ENCODE peak calls at places on chromosomes 6 and 20, in ten cellular contexts. One of them, this sample, is unnamed.

GRCh38 chr20:25246182-25246943 is 1.5 kb upstream of the PYGB start:
- DNase-seq in prostate gland: no peak
- DNase-seq in H9: peak
- DNase-seq in T-helper 1 cell: no peak
- DNase-seq in cardiac fibroblast: peak
- DNase-seq in fibroblast of pulmonary artery: no peak
- DNase-seq in fibroblast of the aortic adventitia: no peak
- DNase-seq in CD4-positive, alpha-beta T cell: no peak
- DNase-seq in activated CD4-positive, alpha-beta memory T cell treated with anti-CD3 and anti-CD28 coated beads, Interleukin-2, amount 10 ng/mL, durations not matched to agents 7 days and 5 days: no peak
- DNase-seq in A549: no peak
- DNase-seq in this sample: no peak

GRCh38 chr6:14053776-14054175 is 63.8 kb upstream of the CD83 start:
- DNase-seq in prostate gland: no peak
- DNase-seq in H9: no peak
- DNase-seq in T-helper 1 cell: no peak
- DNase-seq in cardiac fibroblast: peak
- DNase-seq in fibroblast of pulmonary artery: no peak
- DNase-seq in fibroblast of the aortic adventitia: no peak
- DNase-seq in CD4-positive, alpha-beta T cell: no peak
- DNase-seq in activated CD4-positive, alpha-beta memory T cell treated with anti-CD3 and anti-CD28 coated beads, Interleukin-2, amount 10 ng/mL, durations not matched to agents 7 days and 5 days: no peak
- DNase-seq in A549: no peak
- DNase-seq in this sample: no peak

GRCh38 chr20:51910202-51911050 is 108.1 kb upstream of the SALL4 start:
- DNase-seq in prostate gland: peak
- DNase-seq in H9: no peak
- DNase-seq in T-helper 1 cell: no peak
- DNase-seq in cardiac fibroblast: peak
- DNase-seq in fibroblast of pulmonary artery: no peak
- DNase-seq in fibroblast of the aortic adventitia: no peak
- DNase-seq in CD4-positive, alpha-beta T cell: no peak
- DNase-seq in activated CD4-positive, alpha-beta memory T cell treated with anti-CD3 and anti-CD28 coated beads, Interleukin-2, amount 10 ng/mL, durations not matched to agents 7 days and 5 days: no peak
- DNase-seq in A549: peak
- DNase-seq in this sample: no peak

GRCh38 chr6:162973141-162973872 is 245.5 kb downstream of the PACRG start:
- DNase-seq in prostate gland: no peak
- DNase-seq in H9: no peak
- DNase-seq in T-helper 1 cell: no peak
- DNase-seq in cardiac fibroblast: no peak
- DNase-seq in fibroblast of pulmonary artery: no peak
- DNase-seq in fibroblast of the aortic adventitia: no peak
- DNase-seq in CD4-positive, alpha-beta T cell: no peak
- DNase-seq in activated CD4-positive, alpha-beta memory T cell treated with anti-CD3 and anti-CD28 coated beads, Interleukin-2, amount 10 ng/mL, durations not matched to agents 7 days and 5 days: no peak
- DNase-seq in A549: no peak
- DNase-seq in this sample: peak

GRCh38 chr20:44069203-44069931 is 117.6 kb downstream of the JPH2 start:
- DNase-seq in prostate gland: no peak
- DNase-seq in H9: no peak
- DNase-seq in T-helper 1 cell: no peak
- DNase-seq in cardiac fibroblast: no peak
- DNase-seq in fibroblast of pulmonary artery: no peak
- DNase-seq in fibroblast of the aortic adventitia: no peak
- DNase-seq in CD4-positive, alpha-beta T cell: peak
- DNase-seq in activated CD4-positive, alpha-beta memory T cell treated with anti-CD3 and anti-CD28 coated beads, Interleukin-2, amount 10 ng/mL, durations not matched to agents 7 days and 5 days: peak
- DNase-seq in A549: no peak
- DNase-seq in this sample: no peak

GRCh38 chr20:58851221-58851968 is 693 bp upstream of the GNAS-AS1 start:
- DNase-seq in prostate gland: no peak
- DNase-seq in H9: peak
- DNase-seq in T-helper 1 cell: no peak
- DNase-seq in cardiac fibroblast: peak
- DNase-seq in fibroblast of pulmonary artery: no peak
- DNase-seq in fibroblast of the aortic adventitia: no peak
- DNase-seq in CD4-positive, alpha-beta T cell: no peak
- DNase-seq in activated CD4-positive, alpha-beta memory T cell treated with anti-CD3 and anti-CD28 coated beads, Interleukin-2, amount 10 ng/mL, durations not matched to agents 7 days and 5 days: no peak
- DNase-seq in A549: no peak
- DNase-seq in this sample: peak

GRCh38 chr6:2554651-2555050 is 196.1 kb downstream of the MYLK4 start:
- DNase-seq in prostate gland: no peak
- DNase-seq in H9: no peak
- DNase-seq in T-helper 1 cell: no peak
- DNase-seq in cardiac fibroblast: no peak
- DNase-seq in fibroblast of pulmonary artery: no peak
- DNase-seq in fibroblast of the aortic adventitia: no peak
- DNase-seq in CD4-positive, alpha-beta T cell: no peak
- DNase-seq in activated CD4-positive, alpha-beta memory T cell treated with anti-CD3 and anti-CD28 coated beads, Interleukin-2, amount 10 ng/mL, durations not matched to agents 7 days and 5 days: no peak
- DNase-seq in A549: no peak
- DNase-seq in this sample: no peak

GRCh38 chr20:910840-911770 is 5.0 kb downstream of the ANGPT4 start:
- DNase-seq in prostate gland: no peak
- DNase-seq in H9: no peak
- DNase-seq in T-helper 1 cell: no peak
- DNase-seq in cardiac fibroblast: peak
- DNase-seq in fibroblast of pulmonary artery: no peak
- DNase-seq in fibroblast of the aortic adventitia: peak
- DNase-seq in CD4-positive, alpha-beta T cell: no peak
- DNase-seq in activated CD4-positive, alpha-beta memory T cell treated with anti-CD3 and anti-CD28 coated beads, Interleukin-2, amount 10 ng/mL, durations not matched to agents 7 days and 5 days: no peak
- DNase-seq in A549: no peak
- DNase-seq in this sample: no peak

GRCh38 chr20:59335401-59335800 is 35.0 kb downstream of the EDN3 start:
- DNase-seq in prostate gland: no peak
- DNase-seq in H9: no peak
- DNase-seq in T-helper 1 cell: no peak
- DNase-seq in cardiac fibroblast: no peak
- DNase-seq in fibroblast of pulmonary artery: no peak
- DNase-seq in fibroblast of the aortic adventitia: no peak
- DNase-seq in CD4-positive, alpha-beta T cell: no peak
- DNase-seq in activated CD4-positive, alpha-beta memory T cell treated with anti-CD3 and anti-CD28 coated beads, Interleukin-2, amount 10 ng/mL, durations not matched to agents 7 days and 5 days: no peak
- DNase-seq in A549: no peak
- DNase-seq in this sample: no peak

GRCh38 chr6:34182751-34183531 is 37.1 kb upstream of the GRM4 start:
- DNase-seq in prostate gland: no peak
- DNase-seq in H9: no peak
- DNase-seq in T-helper 1 cell: no peak
- DNase-seq in cardiac fibroblast: no peak
- DNase-seq in fibroblast of pulmonary artery: no peak
- DNase-seq in fibroblast of the aortic adventitia: no peak
- DNase-seq in CD4-positive, alpha-beta T cell: peak
- DNase-seq in activated CD4-positive, alpha-beta memory T cell treated with anti-CD3 and anti-CD28 coated beads, Interleukin-2, amount 10 ng/mL, durations not matched to agents 7 days and 5 days: peak
- DNase-seq in A549: no peak
- DNase-seq in this sample: no peak

GRCh38 chr6:154039231-154039842 is at the start of gene OPRM1:
- DNase-seq in prostate gland: no peak
- DNase-seq in H9: peak
- DNase-seq in T-helper 1 cell: no peak
- DNase-seq in cardiac fibroblast: peak
- DNase-seq in fibroblast of pulmonary artery: peak
- DNase-seq in fibroblast of the aortic adventitia: peak
- DNase-seq in CD4-positive, alpha-beta T cell: peak
- DNase-seq in activated CD4-positive, alpha-beta memory T cell treated with anti-CD3 and anti-CD28 coated beads, Interleukin-2, amount 10 ng/mL, durations not matched to agents 7 days and 5 days: peak
- DNase-seq in A549: no peak
- DNase-seq in this sample: peak

GRCh38 chr6:97842536-97842935 is 559.5 kb upstream of the MMS22L start:
- DNase-seq in prostate gland: no peak
- DNase-seq in H9: no peak
- DNase-seq in T-helper 1 cell: no peak
- DNase-seq in cardiac fibroblast: no peak
- DNase-seq in fibroblast of pulmonary artery: no peak
- DNase-seq in fibroblast of the aortic adventitia: peak
- DNase-seq in CD4-positive, alpha-beta T cell: no peak
- DNase-seq in activated CD4-positive, alpha-beta memory T cell treated with anti-CD3 and anti-CD28 coated beads, Interleukin-2, amount 10 ng/mL, durations not matched to agents 7 days and 5 days: no peak
- DNase-seq in A549: no peak
- DNase-seq in this sample: no peak

GRCh38 chr6:4403828-4404227 is 268.5 kb upstream of the ECI2 start:
- DNase-seq in prostate gland: peak
- DNase-seq in H9: no peak
- DNase-seq in T-helper 1 cell: no peak
- DNase-seq in cardiac fibroblast: peak
- DNase-seq in fibroblast of pulmonary artery: peak
- DNase-seq in fibroblast of the aortic adventitia: no peak
- DNase-seq in CD4-positive, alpha-beta T cell: no peak
- DNase-seq in activated CD4-positive, alpha-beta memory T cell treated with anti-CD3 and anti-CD28 coated beads, Interleukin-2, amount 10 ng/mL, durations not matched to agents 7 days and 5 days: no peak
- DNase-seq in A549: no peak
- DNase-seq in this sample: no peak

GRCh38 chr20:62053465-62054196 is 12.1 kb downstream of the TAF4 start:
- DNase-seq in prostate gland: no peak
- DNase-seq in H9: no peak
- DNase-seq in T-helper 1 cell: no peak
- DNase-seq in cardiac fibroblast: no peak
- DNase-seq in fibroblast of pulmonary artery: no peak
- DNase-seq in fibroblast of the aortic adventitia: no peak
- DNase-seq in CD4-positive, alpha-beta T cell: no peak
- DNase-seq in activated CD4-positive, alpha-beta memory T cell treated with anti-CD3 and anti-CD28 coated beads, Interleukin-2, amount 10 ng/mL, durations not matched to agents 7 days and 5 days: no peak
- DNase-seq in A549: no peak
- DNase-seq in this sample: no peak